ENCODE peak calls at places on chromosomes 16 and 17, in eight cellular contexts. P is transverse colon, R is K562, J is sigmoid colon, O is stomach, Q is GM12878, B is H1, W is HepG2. I is an unnamed sample.

GRCh38 chr17:56292628-56293027 is 139.4 kb downstream of the ANKFN1 start:
- DNase-seq in B (no peak), Q (no peak), J (no peak), P (no peak), R (no peak), O (no peak), W (no peak), I (no peak)

GRCh38 chr17:67829331-67829730 is 4.0 kb downstream of the BPTF start:
- DNase-seq in O (no peak), P (no peak), Q (peak), W (no peak), J (no peak), B (no peak), R (no peak), I (no peak)

GRCh38 chr17:10513284-10514067 is 4.9 kb downstream of the MYH1 start:
- DNase-seq in W (no peak), J (no peak), R (no peak), Q (no peak), O (no peak), B (no peak), P (no peak), I (no peak)

GRCh38 chr16:83102336-83102735 is 475.6 kb downstream of the CDH13 start:
- DNase-seq in B (no peak), Q (no peak), J (no peak), O (no peak), P (no peak), R (no peak), W (no peak), I (no peak)

GRCh38 chr16:3590736-3591435 is 13.7 kb upstream of the NLRC3 start:
- DNase-seq in R (no peak), O (no peak), Q (no peak), B (no peak), W (no peak), P (no peak), J (no peak), I (no peak)

GRCh38 chr17:42399948-42400843 is 12.0 kb upstream of the STAT3 start:
- DNase-seq in J (no peak), O (no peak), P (no peak), Q (no peak), W (no peak), B (no peak), R (no peak), I (no peak)

GRCh38 chr16:27618140-27618539 is 68.2 kb downstream of the KATNIP start:
- DNase-seq in O (no peak), Q (no peak), W (no peak), B (no peak), P (no peak), J (no peak), R (no peak), I (no peak)

GRCh38 chr16:80466024-80466986 is 74.5 kb upstream of the DYNLRB2 start:
- DNase-seq in R (peak), W (peak), P (peak), B (peak), J (peak), O (peak), Q (peak), I (peak)

GRCh38 chr17:40550608-40551007 is 14.7 kb downstream of the CCR7 start:
- DNase-seq in R (no peak), J (peak), B (no peak), W (no peak), Q (no peak), P (peak), O (peak), I (peak)

GRCh38 chr16:28195859-28196258 is 15.9 kb downstream of the XPO6 start:
- DNase-seq in J (no peak), O (no peak), B (no peak), W (no peak), P (no peak), Q (no peak), R (no peak), I (no peak)

GRCh38 chr17:67531291-67531690 is 154.2 kb downstream of the PITPNC1 start:
- DNase-seq in Q (no peak), R (no peak), W (no peak), P (peak), B (no peak), J (peak), O (no peak), I (no peak)

GRCh38 chr17:80330276-80330675 is 69.6 kb downstream of the RNF213 start:
- DNase-seq in R (no peak), P (no peak), B (no peak), W (no peak), O (no peak), Q (no peak), J (peak), I (no peak)

GRCh38 chr17:80413771-80414507 is 1.0 kb upstream of the ENDOV start:
- DNase-seq in P (no peak), Q (no peak), W (no peak), O (no peak), J (no peak), R (peak), B (no peak), I (no peak)

GRCh38 chr17:35238817-35239216 is 4.1 kb upstream of the SLFN5 start:
- DNase-seq in Q (no peak), P (no peak), R (no peak), J (no peak), W (no peak), B (no peak), O (no peak), I (no peak)

GRCh38 chr17:30323262-30323894 is 10.5 kb downstream of the TMIGD1 start:
- DNase-seq in J (no peak), Q (no peak), R (no peak), B (no peak), W (no peak), O (no peak), P (peak), I (no peak)

GRCh38 chr17:28963212-28963611 is 11.9 kb upstream of the PHF12 start:
- DNase-seq in W (no peak), O (no peak), P (no peak), Q (no peak), B (no peak), R (no peak), J (peak), I (no peak)

GRCh38 chr16:26993511-26993910 is 73.2 kb upstream of the C16orf82 start:
- DNase-seq in O (no peak), J (no peak), Q (no peak), R (no peak), W (no peak), B (no peak), P (no peak), I (no peak)

GRCh38 chr16:48740964-48741363 is 131.0 kb upstream of the N4BP1 start:
- DNase-seq in P (no peak), J (no peak), B (no peak), Q (no peak), O (no peak), R (no peak), W (no peak), I (no peak)

GRCh38 chr16:55047903-55048497 is 117.3 kb downstream of the IRX5 start:
- DNase-seq in R (no peak), P (no peak), W (no peak), J (peak), Q (no peak), B (no peak), O (no peak), I (no peak)

GRCh38 chr16:73277066-73277465 is 229.1 kb upstream of the ZFHX3 start:
- DNase-seq in J (no peak), Q (no peak), B (no peak), O (no peak), W (no peak), P (no peak), R (no peak), I (no peak)

GRCh38 chr16:87496101-87496801 is 3.4 kb upstream of the ZCCHC14 start:
- DNase-seq in B (no peak), O (no peak), R (no peak), Q (peak), J (no peak), W (no peak), P (no peak), I (no peak)

GRCh38 chr16:62041401-62041800 is 5.2 kb upstream of the CDH8 start:
- DNase-seq in P (no peak), B (no peak), J (no peak), Q (no peak), O (no peak), W (peak), R (no peak), I (no peak)

GRCh38 chr16:70688266-70688742 is 2.5 kb upstream of the MTSS2 start:
- DNase-seq in J (peak), B (no peak), R (no peak), Q (no peak), O (peak), P (peak), W (no peak), I (no peak)

GRCh38 chr17:73118876-73119485 is 26.5 kb upstream of the SLC39A11 start:
- DNase-seq in B (no peak), O (no peak), W (no peak), Q (no peak), J (no peak), R (no peak), P (no peak), I (no peak)

DNA sequence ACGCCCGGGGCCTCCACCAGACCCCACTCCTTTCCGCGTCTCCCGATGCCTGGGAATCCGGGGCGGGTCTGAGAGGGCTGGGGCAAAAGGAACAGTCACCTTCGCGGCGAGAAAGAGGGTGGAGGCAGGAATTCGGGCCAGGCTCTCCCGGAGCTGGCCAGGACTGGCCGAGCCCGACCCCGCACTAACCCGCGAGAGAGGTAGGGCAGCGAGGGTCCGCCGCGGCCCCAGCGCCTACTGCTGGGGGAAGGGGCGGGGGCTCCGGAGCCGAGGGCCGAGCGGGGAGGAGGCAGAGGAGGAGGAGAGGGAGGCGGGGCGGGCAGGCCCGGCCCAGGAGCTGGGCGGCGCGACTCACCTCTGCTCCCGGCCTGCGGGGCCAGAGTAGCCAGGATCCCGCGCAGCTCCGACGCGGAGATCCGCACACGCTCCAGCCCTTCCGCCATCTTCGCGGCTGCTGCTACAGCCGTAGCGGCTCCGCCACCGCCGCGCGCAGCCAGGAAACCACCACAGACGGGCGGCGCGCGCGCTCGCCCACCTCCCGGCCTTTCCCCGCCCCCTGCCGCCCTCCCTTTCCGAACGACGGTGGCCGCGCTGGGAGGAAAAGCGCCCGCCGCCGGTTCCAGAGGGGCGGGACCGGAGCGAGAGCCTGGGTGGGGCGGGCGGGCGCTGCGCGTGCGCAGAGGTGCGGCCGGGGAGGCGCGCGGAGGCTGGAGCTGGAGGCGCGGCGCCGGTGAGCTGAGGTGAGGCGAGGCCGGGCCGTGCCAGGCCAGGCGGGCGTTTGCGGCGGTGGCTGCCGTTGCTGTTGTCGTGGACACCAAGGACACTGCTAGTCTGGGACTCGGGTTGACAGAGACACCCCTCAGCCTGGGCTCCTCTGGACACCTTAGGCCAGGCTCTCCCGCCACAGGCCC is at the start of the genes SMG6 and SRR:
- DNase-seq in W (peak), Q (peak), J (peak), P (peak), O (peak), B (peak), R (peak), I (peak)
- TF ChIP-seq POLR2AphosphoS5 in W (peak), Q (peak), J (peak), P (peak), O (peak), B (peak), R (no peak), I (peak)

GRCh38 chr16:25750489-25750888 is 58.7 kb downstream of the HS3ST4 start:
- DNase-seq in Q (no peak), R (no peak), J (no peak), P (no peak), B (no peak), O (no peak), W (no peak), I (no peak)

GRCh38 chr16:25748099-25748654 is 56.4 kb downstream of the HS3ST4 start:
- DNase-seq in J (no peak), Q (no peak), P (no peak), B (no peak), O (no peak), W (no peak), R (no peak), I (no peak)

GRCh38 chr16:25747160-25747758 is 55.5 kb downstream of the HS3ST4 start:
- DNase-seq in B (no peak), J (no peak), R (peak), P (no peak), Q (no peak), W (no peak), O (no peak), I (no peak)

DNA sequence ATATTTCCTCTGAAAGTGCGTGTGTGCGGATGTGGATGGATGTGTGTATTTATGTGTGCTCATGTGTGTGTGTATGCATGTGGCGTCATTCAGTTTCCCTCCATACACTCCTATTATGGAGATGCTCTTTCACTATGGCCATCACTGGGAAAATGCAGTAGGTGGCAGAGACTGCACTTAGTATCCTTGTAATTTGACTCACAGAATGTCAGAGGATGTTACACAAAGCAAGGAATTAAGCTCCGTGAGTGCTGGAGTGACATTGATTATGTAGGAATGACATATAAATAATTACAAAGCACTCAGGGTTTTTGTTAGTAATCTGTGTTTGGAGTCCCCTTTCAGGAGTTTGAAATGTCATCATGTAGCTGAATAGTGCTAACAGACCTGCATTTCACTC is 59.5 kb downstream of the HS3ST4 start:
- DNase-seq in R (no peak), W (no peak), P (no peak), B (no peak), J (no peak), O (no peak), Q (no peak), I (no peak)
- TF ChIP-seq EP300 in R (no peak), W (no peak), P (no peak), B (no peak), J (no peak), O (no peak), Q (no peak), I (no peak)

DNA sequence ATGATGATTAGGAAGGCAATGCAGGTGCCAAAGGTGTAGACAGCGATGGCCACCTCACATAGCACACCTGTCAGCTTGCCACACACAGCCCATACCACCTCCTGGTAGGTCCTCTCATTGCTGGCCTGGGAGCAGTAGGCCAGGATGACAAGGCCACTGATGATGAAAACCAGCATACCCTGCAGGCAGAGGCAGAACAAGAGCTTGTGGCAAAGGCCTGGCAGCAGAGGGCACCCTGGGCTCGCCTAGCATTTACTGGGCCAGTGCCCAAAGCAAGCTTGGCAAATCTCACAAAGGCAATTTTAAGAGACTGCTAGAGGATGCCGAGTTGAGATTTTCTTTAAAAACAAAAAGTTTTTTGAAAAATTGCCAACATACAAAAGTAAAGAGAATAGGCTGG is 5.9 kb downstream of the SLC38A7 start:
- DNase-seq in O (no peak), J (peak), Q (no peak), P (no peak), B (no peak), W (no peak), R (no peak), I (no peak)
- TF ChIP-seq CTCF in O (no peak), J (peak), Q (peak), P (no peak), B (no peak), W (peak), R (no peak), I (no peak)

DNA sequence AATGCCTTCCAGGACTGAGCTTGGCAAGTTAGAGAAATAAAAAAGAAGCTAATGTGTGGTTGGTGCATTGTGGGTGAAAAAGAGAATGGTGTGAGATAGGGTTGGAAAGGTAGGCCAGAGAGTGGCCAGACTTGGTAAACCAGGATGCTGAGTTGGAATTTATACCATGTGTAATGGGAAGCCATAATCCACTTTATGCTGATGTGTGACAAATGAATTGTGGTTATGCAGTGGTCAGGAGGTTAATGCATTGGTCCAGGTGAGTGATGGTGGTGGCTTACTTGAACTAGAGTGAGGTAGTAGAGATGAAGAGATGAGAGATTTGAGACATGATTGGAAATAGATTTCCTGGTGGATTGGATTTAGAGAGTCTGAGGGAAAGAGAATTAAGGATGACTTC is 1.0 kb downstream of the PFAS start:
- DNase-seq in O (no peak), W (no peak), R (no peak), Q (no peak), J (no peak), B (no peak), P (no peak), I (no peak)
- TF ChIP-seq POLR2AphosphoS5 in O (no peak), W (no peak), R (no peak), Q (no peak), J (no peak), B (no peak), P (no peak), I (no peak)

I was measured in suprapubic skin.